ENCODE peak calls at places on chromosomes 7 and 10, in four cellular contexts. D is fibroblast of mammary gland, X is AG04449, N is heart left ventricle. E is an unnamed sample.

GRCh38 chr10:14926722-14927416 is 27.0 kb downstream of the DCLRE1C start:
- DNase-seq in D (no peak), X (no peak), N (no peak), E (no peak)

GRCh38 chr7:94244760-94245159 is 149.9 kb upstream of the COL1A2 start:
- DNase-seq in D (peak), X (no peak), N (no peak), E (no peak)

GRCh38 chr7:44220046-44220720 is 19.4 kb downstream of the YKT6 start:
- DNase-seq in D (no peak), X (no peak), N (no peak), E (no peak)

GRCh38 chr10:11156480-11156879 is 138.8 kb downstream of the CELF2 start:
- DNase-seq in D (no peak), X (no peak), N (no peak), E (no peak)

GRCh38 chr7:67758551-67758950 is 761.9 kb downstream of the TYW1 start:
- DNase-seq in D (no peak), X (no peak), N (no peak), E (no peak)

GRCh38 chr10:113151178-113151577 is 201.1 kb downstream of the TCF7L2 start:
- DNase-seq in D (no peak), X (no peak), N (no peak), E (no peak)

GRCh38 chr10:88810196-88810961 is 7.8 kb downstream of the LIPM start:
- DNase-seq in D (peak), X (no peak), N (no peak), E (peak)

GRCh38 chr10:46251857-46252847 is 34.6 kb upstream of the ANTXRL start:
- DNase-seq in D (no peak), X (no peak), N (no peak), E (peak)

GRCh38 chr7:79308176-79308575 is 145.3 kb downstream of the MAGI2 start:
- DNase-seq in D (peak), X (no peak), N (no peak), E (no peak)

GRCh38 chr7:45176886-45177731 is 19.5 kb downstream of the RAMP3 start:
- DNase-seq in D (no peak), X (no peak), N (no peak), E (no peak)

GRCh38 chr7:390761-391410 is 100.9 kb downstream of the FOXL3 start:
- DNase-seq in D (no peak), X (no peak), N (peak), E (no peak)

GRCh38 chr10:90884414-90884813 is 12.6 kb downstream of the RPP30 start:
- DNase-seq in D (peak), X (no peak), N (no peak), E (no peak)

GRCh38 chr10:90879062-90879461 is 7.3 kb downstream of the RPP30 start:
- DNase-seq in D (no peak), X (no peak), N (no peak), E (no peak)
- TF ChIP-seq CTCF in D (no peak), X (no peak), N (no peak), E (no peak)

GRCh38 chr10:3412646-3413045 is 240.1 kb upstream of the PITRM1 start:
- DNase-seq in D (no peak), X (no peak), N (no peak), E (no peak)
- TF ChIP-seq CTCF in D (no peak), X (no peak), N (no peak), E (no peak)

DNA sequence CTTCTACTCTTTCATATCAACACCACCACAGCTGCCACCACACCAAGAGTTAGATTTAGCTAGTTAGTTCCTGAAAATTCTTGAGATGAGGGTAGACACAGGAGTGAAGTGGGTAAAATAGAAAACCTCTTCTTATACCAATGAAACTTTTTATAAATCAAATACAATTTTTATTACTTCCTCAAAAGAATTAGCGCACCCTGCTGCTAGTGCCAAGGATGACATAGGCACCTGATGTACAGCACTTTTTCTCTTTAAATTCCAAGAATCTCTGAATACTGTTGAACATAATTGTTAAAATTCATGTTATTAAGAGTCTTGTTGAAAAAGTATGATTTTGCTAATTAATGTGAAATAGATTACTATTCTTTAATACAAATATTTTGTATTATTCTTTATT is 11.4 kb downstream of the ZWINT start:
- DNase-seq in D (no peak), X (no peak), N (no peak), E (no peak)
- TF ChIP-seq CTCF in D (no peak), X (no peak), N (no peak), E (peak)

GRCh38 chr7:42876182-42877068 is 35.4 kb downstream of the C7orf25 start:
- DNase-seq in D (peak), X (no peak), N (peak), E (peak)
- TF ChIP-seq CTCF in D (peak), X (peak), N (peak), E (peak)

GRCh38 chr10:112115781-112116385 is 67.7 kb downstream of the GPAM start:
- DNase-seq in D (peak), X (no peak), N (no peak), E (no peak)
- TF ChIP-seq CTCF in D (peak), X (peak), N (peak), E (peak)

GRCh38 chr10:132163278-132163765 is 23.4 kb upstream of the DPYSL4 start:
- DNase-seq in D (no peak), X (no peak), N (peak), E (no peak)
- TF ChIP-seq CTCF in D (no peak), X (no peak), N (peak), E (no peak)

GRCh38 chr7:17009007-17009719 is 127.4 kb upstream of the AGR3 start:
- DNase-seq in D (peak), X (no peak), N (no peak), E (no peak)
- TF ChIP-seq CTCF in D (peak), X (no peak), N (peak), E (peak)

GRCh38 chr7:110590415-110590814 is 500.5 kb upstream of the LRRN3 start:
- DNase-seq in D (no peak), X (no peak), N (no peak), E (no peak)
- TF ChIP-seq CTCF in D (no peak), X (no peak), N (no peak), E (no peak)

DNA sequence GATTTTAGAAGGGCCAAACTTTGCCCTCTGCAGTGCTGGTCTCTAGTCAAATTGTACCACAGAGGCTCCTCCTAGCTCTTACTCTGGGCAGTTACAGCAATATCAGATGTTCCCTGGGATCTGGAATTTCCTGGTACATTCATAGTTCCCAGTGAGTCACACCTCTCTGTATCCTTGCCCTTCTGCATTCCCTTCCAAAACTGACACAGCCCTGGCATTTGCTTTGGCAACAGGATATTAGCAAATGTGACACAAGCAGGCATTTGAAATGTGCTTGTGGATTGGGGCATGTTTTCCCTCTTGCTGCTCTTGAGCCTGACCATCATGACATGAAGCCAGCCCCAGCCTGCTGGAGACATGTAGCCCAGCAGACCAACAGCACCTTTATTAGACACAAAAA is 284.7 kb upstream of the AKR1E2 start:
- DNase-seq in D (peak), X (peak), N (no peak), E (peak)
- TF ChIP-seq CTCF in D (peak), X (peak), N (no peak), E (peak)